ENCODE peak calls at places on chromosomes 1 and 21, in five cellular contexts. K, Y, M, A and D are unnamed samples. For H3K4me1, the result is how much of the 10 kb centered on the place peaks cover.

GRCh38 chr1:180918519-180918918 is 5.8 kb downstream of the KIAA1614 start:
- DNase-seq in K (no peak), Y (no peak), M (no peak), A (peak), D (no peak)

GRCh38 chr1:199590708-199591107 is 436.8 kb upstream of the NR5A2 start:
- DNase-seq in K (no peak), Y (no peak), M (no peak), A (no peak), D (no peak)

GRCh38 chr1:101323530-101323929 is 86.7 kb downstream of the S1PR1 start:
- DNase-seq in K (no peak), Y (no peak), M (no peak), A (no peak), D (no peak)

GRCh38 chr1:179169616-179170467 is 59.6 kb downstream of the ABL2 start:
- DNase-seq in K (no peak), Y (no peak), M (no peak), A (no peak), D (no peak)

GRCh38 chr1:95086949-95087533 is 14.3 kb upstream of the ALG14 start:
- DNase-seq in K (no peak), Y (no peak), M (no peak), A (no peak), D (peak)

GRCh38 chr1:109468903-109469302 is 2.6 kb downstream of the SYPL2 start:
- DNase-seq in K (no peak), Y (no peak), M (no peak), A (no peak), D (no peak)

GRCh38 chr1:228323401-228323800 is 83.2 kb downstream of the TRIM11 start:
- DNase-seq in K (no peak), Y (no peak), M (no peak), A (no peak), D (no peak)

GRCh38 chr1:240362826-240363225 is 249.1 kb downstream of the GREM2 start:
- DNase-seq in K (no peak), Y (no peak), M (no peak), A (no peak), D (no peak)

GRCh38 chr1:113917400-113918082 is 11.6 kb upstream of the HIPK1 start:
- DNase-seq in K (no peak), Y (no peak), M (no peak), A (no peak), D (no peak)

GRCh38 chr1:152034654-152035405 is 2.0 kb downstream of the S100A11 start:
- DNase-seq in K (peak), Y (peak), M (no peak), A (peak), D (peak)

GRCh38 chr1:6140413-6140812 is 39.7 kb downstream of the CHD5 start:
- DNase-seq in K (no peak), Y (no peak), M (no peak), A (no peak), D (no peak)

GRCh38 chr1:71916894-71917293 is 365.4 kb downstream of the NEGR1 start:
- DNase-seq in K (no peak), Y (no peak), M (no peak), A (no peak), D (no peak)

GRCh38 chr21:41141031-41141457 is 26.9 kb upstream of the BACE2 start:
- DNase-seq in K (no peak), Y (no peak), M (peak), A (no peak), D (no peak)

GRCh38 chr1:44713321-44713781 is 17.6 kb downstream of the RNU5D-1 start:
- DNase-seq in K (no peak), Y (no peak), M (no peak), A (peak), D (no peak)

GRCh38 chr1:162840256-162840839 is 20.6 kb downstream of the CCDC190 start:
- DNase-seq in K (no peak), Y (no peak), M (no peak), A (no peak), D (no peak)

GRCh38 chr1:218481116-218481775 is 136.1 kb downstream of the TGFB2 start:
- DNase-seq in K (no peak), Y (no peak), M (no peak), A (no peak), D (no peak)

GRCh38 chr1:232641507-232641906 is 11.6 kb upstream of the SIPA1L2 start:
- DNase-seq in K (no peak), Y (no peak), M (no peak), A (no peak), D (no peak)

GRCh38 chr1:223645903-223646302 is 19.6 kb downstream of the CAPN8 start:
- DNase-seq in K (no peak), Y (no peak), M (no peak), A (no peak), D (no peak)

GRCh38 chr21:45262616-45263015 is 25.1 kb downstream of the POFUT2 start:
- DNase-seq in K (no peak), Y (no peak), M (peak), A (peak), D (no peak)

GRCh38 chr1:99544328-99544727 is 101.6 kb upstream of the PALMD start:
- DNase-seq in K (no peak), Y (no peak), M (no peak), A (no peak), D (no peak)

GRCh38 chr1:211830055-211830329 is 571 bp downstream of the LPGAT1 start:
- DNase-seq in K (peak), Y (no peak), M (no peak), A (peak), D (no peak)

DNA sequence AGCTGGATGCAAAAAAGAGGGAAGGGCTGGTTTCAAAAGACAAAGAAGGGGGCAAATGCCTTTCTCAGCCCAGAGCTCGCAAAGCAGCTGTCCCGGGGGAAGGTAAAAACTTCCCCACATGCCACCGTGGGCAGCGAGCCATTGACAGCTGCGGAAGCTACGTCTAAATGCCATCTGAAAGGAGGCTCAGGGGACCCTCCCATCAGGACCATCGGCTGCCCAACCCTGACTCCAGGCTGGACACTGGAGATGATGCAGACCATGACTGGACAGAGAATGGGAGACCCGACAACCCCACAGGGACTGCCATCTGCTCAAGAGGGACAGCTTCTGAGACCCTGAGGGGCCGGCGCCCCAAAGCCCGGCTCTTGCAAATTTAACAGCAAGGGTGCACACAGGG is 92.2 kb downstream of the STUM start:
- DNase-seq in K (no peak), Y (no peak), M (no peak), A (no peak), D (no peak)
- H3K4me1 ChIP-seq in K (half or more), Y (under half), M (under half), A (half or more), D (under half)

GRCh38 chr1:9595156-9595967 is 6.7 kb downstream of the TMEM201 start:
- DNase-seq in K (no peak), Y (no peak), M (no peak), A (no peak), D (no peak)
- H3K4me1 ChIP-seq in K (under half), Y (under half), M (under half), A (under half), D (under half)

GRCh38 chr1:40386796-40387195 is 13.3 kb downstream of the SMAP2 start:
- DNase-seq in K (no peak), Y (no peak), M (no peak), A (peak), D (no peak)

GRCh38 chr1:40386311-40386778 is 12.8 kb downstream of the SMAP2 start:
- DNase-seq in K (no peak), Y (no peak), M (no peak), A (no peak), D (no peak)

GRCh38 chr1:40384887-40385286 is 11.4 kb downstream of the SMAP2 start:
- DNase-seq in K (no peak), Y (no peak), M (no peak), A (no peak), D (no peak)

GRCh38 chr1:40384413-40384762 is 10.9 kb downstream of the SMAP2 start:
- DNase-seq in K (no peak), Y (no peak), M (no peak), A (peak), D (no peak)

DNA sequence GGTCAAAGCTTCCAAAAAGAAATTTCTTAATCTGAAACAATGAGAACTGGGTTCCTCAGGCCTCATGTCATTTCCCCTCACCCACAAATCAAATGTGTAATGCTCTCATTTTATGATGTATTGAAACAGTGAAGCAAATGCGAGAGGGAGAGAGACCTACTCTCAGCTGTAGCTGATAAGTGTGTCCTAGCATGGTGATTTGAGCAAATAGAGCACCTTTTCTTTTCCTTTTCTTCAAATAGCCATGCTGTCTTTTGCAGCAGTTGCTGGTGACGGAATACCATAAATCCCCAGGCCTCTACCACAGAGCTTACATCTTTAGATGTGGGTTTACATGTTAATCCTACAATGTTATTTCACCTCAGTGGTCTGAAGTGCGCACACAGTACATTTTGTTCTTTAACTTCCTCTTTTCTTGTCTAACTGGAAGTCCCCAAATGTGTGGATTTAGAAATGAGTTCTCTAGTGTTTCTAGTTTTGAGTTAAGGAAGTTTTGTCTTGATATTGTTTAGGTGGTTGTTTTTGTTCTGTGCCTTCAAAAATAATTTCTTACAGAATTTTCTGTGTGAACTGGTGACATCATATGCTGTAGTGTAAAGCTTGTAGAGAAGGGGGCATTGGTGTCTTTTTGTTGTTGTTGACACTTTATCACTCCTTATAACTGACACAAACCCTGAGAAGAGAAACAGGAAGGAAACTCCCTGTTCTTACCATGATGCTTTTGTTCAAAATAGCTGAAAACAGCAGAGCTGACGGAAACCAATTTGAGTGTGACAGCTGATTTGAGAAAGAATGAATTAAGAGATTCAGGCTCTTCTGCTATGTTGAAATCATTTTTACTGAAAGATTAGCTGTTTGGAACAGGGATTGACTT is 12.1 kb downstream of the SMAP2 start:
- DNase-seq in K (no peak), Y (no peak), M (no peak), A (peak), D (no peak)
- H3K4me1 ChIP-seq in K (half or more), Y (under half), M (under half), A (half or more), D (under half)

DNA sequence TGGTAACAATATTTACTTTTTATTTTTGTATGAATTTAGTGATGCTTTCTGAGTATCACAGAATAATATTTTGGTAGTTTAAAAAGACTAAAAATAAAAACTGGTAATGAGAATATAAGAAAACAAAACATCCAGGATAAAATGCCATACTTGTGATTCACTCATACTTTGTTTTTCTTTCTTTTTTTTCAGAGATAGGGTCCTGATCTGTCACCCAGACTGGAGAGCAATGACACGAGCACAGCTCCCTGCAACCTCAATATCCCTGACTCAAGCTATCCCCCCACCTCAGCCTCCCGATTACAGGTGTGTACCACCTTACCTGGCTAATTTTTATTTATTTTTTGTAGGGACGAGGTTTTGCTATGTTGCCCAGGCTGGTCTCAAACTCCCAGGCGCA is 64.2 kb upstream of the ADAM30 start:
- DNase-seq in K (no peak), Y (no peak), M (no peak), A (no peak), D (no peak)
- H3K4me1 ChIP-seq in K (under half), Y (under half), M (under half), A (under half), D (under half)

DNA sequence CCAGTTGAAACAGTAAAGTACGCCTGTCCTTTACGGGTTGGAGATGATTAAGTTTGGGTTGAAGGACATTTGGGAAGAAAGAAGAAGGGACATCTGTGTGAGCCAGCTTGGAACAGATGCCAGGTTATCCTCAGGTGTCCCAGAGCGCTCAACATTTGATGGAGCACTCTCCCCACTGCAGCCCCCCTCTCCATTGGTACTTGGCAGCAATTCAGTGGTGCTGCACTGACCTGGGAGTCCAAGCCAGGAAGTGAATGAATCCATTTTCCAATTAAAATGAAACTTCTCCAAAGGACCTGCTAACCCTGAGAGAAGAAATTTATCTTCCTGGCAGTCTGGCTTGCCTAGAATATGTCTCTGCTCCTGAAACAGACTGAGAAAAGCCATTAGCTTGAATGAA is 67.1 kb downstream of the FGGY start:
- DNase-seq in K (no peak), Y (no peak), M (no peak), A (no peak), D (no peak)
- H3K4me1 ChIP-seq in K (under half), Y (under half), M (under half), A (under half), D (under half)

GRCh38 chr1:78143673-78144072 is 97.9 kb downstream of the GIPC2 start:
- DNase-seq in K (no peak), Y (no peak), M (no peak), A (no peak), D (no peak)
- H3K4me1 ChIP-seq in K (under half), Y (under half), M (under half), A (under half), D (under half)

GRCh38 chr1:236085545-236086159 is 20.8 kb upstream of the NID1 start:
- DNase-seq in K (no peak), Y (no peak), M (no peak), A (no peak), D (no peak)

GRCh38 chr1:236084386-236084730 is 19.5 kb upstream of the NID1 start:
- DNase-seq in K (no peak), Y (no peak), M (no peak), A (no peak), D (no peak)

GRCh38 chr1:236082511-236082910 is 17.6 kb upstream of the NID1 start:
- DNase-seq in K (no peak), Y (no peak), M (no peak), A (no peak), D (no peak)

GRCh38 chr1:236081546-236082227 is 16.8 kb upstream of the NID1 start:
- DNase-seq in K (no peak), Y (no peak), M (no peak), A (no peak), D (no peak)

DNA sequence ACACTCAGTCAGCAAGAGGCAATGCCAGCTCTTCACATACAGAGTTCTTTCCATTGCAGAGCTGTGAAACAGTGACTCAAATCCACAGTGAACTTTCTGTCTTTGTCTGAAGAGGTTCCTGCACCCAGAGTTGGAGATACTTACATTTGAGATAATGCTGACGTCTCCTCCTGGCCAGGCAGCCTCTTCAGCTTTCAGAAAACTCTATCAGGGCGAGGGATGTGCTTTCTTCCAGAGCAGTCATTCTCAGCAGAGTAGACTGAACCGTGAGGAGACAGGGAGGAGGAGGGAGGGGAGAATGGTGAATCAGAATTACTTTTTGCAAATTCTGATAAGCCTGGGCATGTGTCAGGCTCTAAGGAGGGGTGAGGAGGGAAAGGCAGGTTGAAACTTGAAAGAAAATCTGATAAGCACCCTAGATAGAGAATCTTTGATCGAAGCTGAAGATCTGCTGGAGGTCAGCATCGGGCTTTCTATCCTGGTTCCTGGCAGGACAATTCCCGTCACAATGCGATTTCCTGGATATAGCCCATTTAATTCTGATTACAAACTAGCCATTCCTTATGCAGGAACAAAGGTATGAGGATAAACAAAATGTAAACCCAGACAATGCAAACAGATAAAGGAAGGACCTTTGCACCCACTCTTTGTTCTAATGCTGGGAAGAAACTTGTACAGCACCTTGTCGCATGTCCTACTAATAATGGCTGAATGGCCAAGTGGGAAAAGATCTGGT is 18.9 kb upstream of the NID1 start:
- DNase-seq in K (no peak), Y (no peak), M (no peak), A (no peak), D (peak)
- H3K4me1 ChIP-seq in K (under half), Y (under half), M (under half), A (under half), D (under half)

GRCh38 chr1:201499191-201499590 is 7.7 kb downstream of the CSRP1 start:
- DNase-seq in K (no peak), Y (no peak), M (no peak), A (no peak), D (no peak)
- H3K4me1 ChIP-seq in K (under half), Y (under half), M (under half), A (under half), D (under half)